ENCODE peak calls at places on chromosome 3, in six cellular contexts. X, M, P, Z, L and D are unnamed samples.

GRCh38 chr3:115989927-115990326 is 366.6 kb downstream of the GAP43 start:
- DNase-seq in Z (peak; percentile 85), X (no peak), P (no peak), M (no peak), L (no peak), D (no peak)

GRCh38 chr3:124315215-124316033 is 323.5 kb upstream of the ROPN1 start:
- DNase-seq in L (no peak), P (no peak), M (no peak), Z (peak; percentile 73), X (no peak), D (peak; percentile 85)

GRCh38 chr3:143265501-143266070 is 146.0 kb downstream of the CHST2 start:
- DNase-seq in P (no peak), X (no peak), L (no peak), Z (no peak), M (no peak), D (peak; percentile 38)

GRCh38 chr3:55826731-55827496 is 339.8 kb upstream of the WNT5A start:
- DNase-seq in Z (peak; percentile 35), P (no peak), M (no peak), X (no peak), L (no peak), D (no peak)

GRCh38 chr3:116264546-116265174 is 180.6 kb downstream of the LSAMP start:
- DNase-seq in P (no peak), M (peak; percentile 56), X (no peak), L (no peak), Z (peak; percentile 44), D (no peak)

GRCh38 chr3:195102609-195103467 is 168.1 kb downstream of the XXYLT1 start:
- DNase-seq in L (no peak), Z (peak; percentile 96), X (no peak), M (no peak), P (no peak), D (peak; percentile 97)

GRCh38 chr3:55000546-55000945 is 72.7 kb upstream of the LRTM1 start:
- DNase-seq in L (peak; percentile 15), Z (peak; percentile 91), M (no peak), X (no peak), P (no peak), D (peak; percentile 65)

GRCh38 chr3:174775603-174776002 is 83.5 kb upstream of the NAALADL2 start:
- DNase-seq in X (no peak), M (no peak), L (no peak), P (no peak), Z (no peak), D (no peak)

GRCh38 chr3:138062626-138063025 is 52.7 kb downstream of the CLDN18 start:
- DNase-seq in M (no peak), P (no peak), X (no peak), L (no peak), Z (peak; percentile 77), D (no peak)

GRCh38 chr3:167958141-167958540 is 137.6 kb downstream of the GOLIM4 start:
- DNase-seq in P (no peak), M (no peak), Z (no peak), X (no peak), L (no peak), D (no peak)

GRCh38 chr3:49346797-49347251 is 7.0 kb upstream of the USP4 start:
- DNase-seq in X (no peak), M (no peak), L (no peak), Z (peak; percentile 82), P (no peak), D (peak; percentile 83)

GRCh38 chr3:141449424-141449823 is 37.4 kb upstream of the RASA2 start:
- DNase-seq in L (peak; percentile 61), X (no peak), M (no peak), Z (no peak), P (no peak), D (no peak)
- H3F3A ChIP-seq in L (peaks cover 14% of the 10 kb centered on the region), X (no peaks in the 10 kb centered on the region), M (no peaks in the 10 kb centered on the region), Z (peaks cover 69% of the 10 kb centered on the region), P (peaks cover 89% of the 10 kb centered on the region), D (no peaks in the 10 kb centered on the region)

DNA sequence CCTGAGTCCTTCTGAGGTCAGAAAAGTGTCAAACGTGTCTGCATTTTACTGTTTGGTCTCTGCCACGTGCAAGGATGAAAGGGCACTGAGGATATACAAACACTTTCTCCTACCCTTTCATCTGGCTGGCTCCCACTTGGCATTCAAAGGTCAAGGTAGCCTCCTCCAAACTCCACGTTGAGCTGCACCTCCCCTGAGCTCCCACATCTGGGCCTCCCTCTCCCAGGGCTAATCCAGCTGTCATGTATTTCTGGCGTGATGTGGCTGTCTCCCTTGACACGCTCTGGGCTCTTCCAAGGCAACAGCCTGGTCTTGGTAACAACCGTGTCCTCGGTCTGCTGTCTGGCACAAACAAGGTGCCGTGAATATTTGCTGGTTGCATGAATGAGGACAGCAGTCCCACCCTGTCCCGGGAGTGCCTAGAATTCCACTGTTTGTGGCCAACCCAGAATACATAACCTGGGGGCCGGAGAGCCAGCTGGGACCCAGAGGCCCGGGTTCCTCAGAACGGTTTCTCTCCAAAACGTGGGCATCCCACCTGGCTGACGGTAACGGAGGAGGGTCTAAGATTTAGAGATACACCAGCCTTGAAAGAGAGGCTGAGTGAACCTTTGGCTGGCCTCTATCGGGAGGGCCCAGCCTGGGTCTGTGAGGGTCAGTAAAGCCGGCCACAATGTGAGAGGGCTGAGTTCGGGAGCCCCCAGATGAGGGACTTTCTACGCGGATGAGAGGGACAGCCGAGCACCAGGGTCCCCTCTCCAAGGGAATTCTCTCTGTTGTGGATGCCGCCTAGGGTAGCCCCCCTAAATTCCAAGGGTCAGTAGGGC is 767 bp downstream of the GLT8D1 start:
- DNase-seq in P (peak; percentile 50), Z (peak; percentile 73), M (peak; percentile 17), X (peak; percentile 24), L (peak; percentile 52), D (peak; percentile 30)
- TF ChIP-seq EZH2phosphoT487 in P (no peak), Z (no peak), M (no peak), X (no peak), L (no peak), D (no peak)

GRCh38 chr3:129611812-129612349 is 5.4 kb upstream of the PLXND1 start:
- DNase-seq in X (peak; percentile 43), M (peak; percentile 85), P (no peak), L (no peak), Z (peak; percentile 84), D (no peak)

GRCh38 chr3:129614927-129615363 is 8.5 kb upstream of the PLXND1 start:
- DNase-seq in X (no peak), P (no peak), Z (peak; percentile 50), M (no peak), L (no peak), D (no peak)

GRCh38 chr3:129614435-129614834 is 8.0 kb upstream of the PLXND1 start:
- DNase-seq in M (no peak), Z (no peak), P (no peak), X (no peak), L (no peak), D (no peak)

GRCh38 chr3:129612350-129613204 is 6.1 kb upstream of the PLXND1 start:
- DNase-seq in M (no peak), X (no peak), L (no peak), P (no peak), Z (peak; percentile 81), D (peak; percentile 21)

DNA sequence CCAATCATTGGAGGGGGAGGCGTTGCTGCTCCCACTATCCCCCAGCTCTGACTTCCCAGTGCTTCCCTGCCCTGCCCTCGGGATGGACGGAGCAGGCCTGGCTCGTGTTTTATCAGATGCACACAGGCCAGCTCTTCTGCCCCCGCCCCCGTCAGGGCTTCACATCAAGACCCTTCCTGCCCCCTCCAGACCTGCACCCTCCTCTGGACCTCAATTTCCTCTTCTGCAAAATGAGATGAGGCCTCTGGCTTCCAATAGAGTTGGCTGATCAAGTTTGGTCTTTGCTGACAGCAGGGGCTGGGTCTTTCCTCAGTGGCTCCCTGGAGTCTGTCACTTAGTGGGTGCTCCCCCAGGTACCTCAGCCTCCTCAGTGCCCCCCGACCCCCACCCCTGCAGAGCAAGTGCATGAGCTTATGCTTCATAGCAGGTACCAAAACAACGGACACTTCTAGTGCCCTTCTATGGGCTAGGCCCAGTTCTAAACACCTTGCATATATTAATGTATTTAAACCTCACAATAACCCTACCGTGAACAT is 6.8 kb upstream of the PLXND1 start:
- DNase-seq in Z (no peak), P (no peak), L (peak; percentile 64), M (no peak), X (no peak), D (no peak)
- H3K4me1 ChIP-seq in Z (peaks cover 31% of the 10 kb centered on the region), P (no peaks in the 10 kb centered on the region), L (peaks cover 3% of the 10 kb centered on the region), M (peaks cover 19% of the 10 kb centered on the region), X (peaks cover 5% of the 10 kb centered on the region), D (no peaks in the 10 kb centered on the region)

GRCh38 chr3:185981621-185982020 is 43.8 kb upstream of the TRA2B start:
- DNase-seq in M (no peak), Z (no peak), L (no peak), X (no peak), P (no peak), D (no peak)
- H3F3A ChIP-seq in M (no peaks in the 10 kb centered on the region), Z (no peaks in the 10 kb centered on the region), L (no peaks in the 10 kb centered on the region), X (no peaks in the 10 kb centered on the region), P (no peaks in the 10 kb centered on the region), D (no peaks in the 10 kb centered on the region)